ENCODE peak calls at places on chromosomes 7 and 10, in seven cellular contexts. R is lower lobe of right lung; I is Peyer's patch; T is MM.1S; J is A549; U is CD8-positive, alpha-beta T cell; N is pancreas. H is an unnamed sample.

GRCh38 chr10:76786673-76787072 is 850.9 kb downstream of the KCNMA1 start:
- DNase-seq in R (no peak), I (no peak), T (no peak), J (no peak), U (no peak), N (no peak), H (no peak)

GRCh38 chr7:156949541-156950380 is at the start of gene NOM1:
- DNase-seq in R (peak), I (peak), T (peak), J (peak), U (peak), N (peak), H (peak)

GRCh38 chr10:131766096-131766495 is 134.7 kb upstream of the PPP2R2D start:
- DNase-seq in R (no peak), I (peak), T (no peak), J (no peak), U (no peak), N (no peak), H (peak)

GRCh38 chr10:133445751-133446708 is 7.7 kb upstream of the SCART1 start:
- DNase-seq in R (no peak), I (no peak), T (no peak), J (no peak), U (no peak), N (no peak), H (no peak)

GRCh38 chr7:26653430-26653911 is 210.9 kb downstream of the SKAP2 start:
- DNase-seq in R (no peak), I (peak), T (no peak), J (no peak), U (no peak), N (peak), H (no peak)

GRCh38 chr10:118853916-118854315 is 99.1 kb upstream of the CACUL1 start:
- DNase-seq in R (no peak), I (no peak), T (no peak), J (no peak), U (no peak), N (no peak), H (no peak)

GRCh38 chr7:24073651-24074420 is 210.2 kb upstream of the NPY start:
- DNase-seq in R (no peak), I (no peak), T (no peak), J (no peak), U (no peak), N (no peak), H (no peak)

GRCh38 chr10:68576118-68576517 is 16.0 kb downstream of the TET1 start:
- DNase-seq in R (no peak), I (no peak), T (no peak), J (no peak), U (no peak), N (no peak), H (no peak)

GRCh38 chr7:91771394-91771793 is 109.1 kb downstream of the MTERF1 start:
- DNase-seq in R (no peak), I (no peak), T (no peak), J (no peak), U (no peak), N (no peak), H (no peak)

GRCh38 chr7:15245801-15246200 is 316.0 kb downstream of the AGMO start:
- DNase-seq in R (no peak), I (no peak), T (no peak), J (no peak), U (no peak), N (no peak), H (no peak)

GRCh38 chr10:24908793-24909423 is 43.5 kb downstream of the PRTFDC1 start:
- DNase-seq in R (no peak), I (no peak), T (no peak), J (peak), U (no peak), N (no peak), H (no peak)

GRCh38 chr7:3218561-3219225 is 82.4 kb upstream of the SDK1 start:
- DNase-seq in R (no peak), I (no peak), T (no peak), J (no peak), U (no peak), N (no peak), H (no peak)

GRCh38 chr10:73601486-73601921 is 10.4 kb upstream of the USP54 start:
- DNase-seq in R (no peak), I (peak), T (no peak), J (no peak), U (no peak), N (peak), H (no peak)

GRCh38 chr7:102287465-102288146 is 938 bp downstream of the SH2B2 start:
- DNase-seq in R (peak), I (peak), T (peak), J (no peak), U (peak), N (peak), H (peak)

GRCh38 chr7:139828880-139829653 is at the start of gene TBXAS1:
- DNase-seq in R (peak), I (no peak), T (no peak), J (peak), U (no peak), N (no peak), H (peak)

GRCh38 chr10:14327535-14327934 is 3.2 kb downstream of the FRMD4A start:
- DNase-seq in R (no peak), I (no peak), T (no peak), J (no peak), U (no peak), N (no peak), H (no peak)

GRCh38 chr10:63384675-63385074 is 81.1 kb downstream of the JMJD1C start:
- DNase-seq in R (no peak), I (no peak), T (no peak), J (no peak), U (no peak), N (no peak), H (no peak)

GRCh38 chr10:33032354-33033254 is 74.6 kb upstream of the ITGB1 start:
- DNase-seq in R (no peak), I (no peak), T (no peak), J (peak), U (no peak), N (no peak), H (no peak)

DNA sequence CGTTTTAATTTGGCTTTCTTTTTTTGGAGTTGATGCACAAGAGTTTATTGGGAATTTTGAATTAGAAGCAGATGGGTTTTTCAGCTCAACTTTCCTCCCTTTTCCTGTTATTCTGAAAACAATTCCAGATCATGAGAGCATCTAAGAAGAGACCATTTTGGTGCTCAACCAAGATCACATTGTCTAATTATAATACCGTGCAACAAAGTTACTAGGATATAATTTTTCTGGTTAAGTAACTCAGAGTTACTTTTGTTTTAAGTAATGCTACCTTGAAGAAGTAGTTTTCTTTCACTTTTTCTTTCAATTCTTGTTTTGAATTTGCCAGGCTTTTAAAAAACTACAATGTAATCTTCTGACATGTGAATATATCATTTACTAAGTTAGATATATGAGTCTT is 396.7 kb upstream of the KLF6 start:
- DNase-seq in R (no peak), I (no peak), T (no peak), J (no peak), U (no peak), N (no peak), H (no peak)
- H3K4me3 ChIP-seq in R (no peak), I (no peak), T (no peak), J (no peak), U (no peak), N (no peak), H (no peak)

DNA sequence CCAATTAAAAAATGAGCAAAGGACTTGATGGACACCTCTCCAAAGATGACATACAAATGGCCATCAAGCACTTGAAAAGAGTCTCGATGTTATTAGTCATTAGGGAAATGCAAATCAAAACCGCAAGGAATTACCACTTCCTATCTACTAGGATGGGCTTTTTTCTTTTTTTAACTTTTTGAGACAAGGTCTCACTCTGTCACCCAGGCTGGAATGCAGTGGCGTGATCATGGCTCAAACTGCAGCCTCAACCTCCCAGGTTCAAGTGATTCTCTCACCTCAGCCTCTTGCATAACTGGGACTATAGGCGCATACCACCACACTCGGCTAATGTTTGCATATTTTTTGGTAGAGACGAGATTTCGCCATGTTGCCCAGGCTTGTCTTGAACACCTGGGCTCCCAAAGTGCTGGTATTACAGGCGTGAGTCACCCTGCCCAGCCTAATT is 13.6 kb downstream of the NKX1-2 start:
- DNase-seq in R (no peak), I (no peak), T (peak), J (no peak), U (no peak), N (no peak), H (no peak)
- H3K4me3 ChIP-seq in R (no peak), I (no peak), T (no peak), J (no peak), U (no peak), N (no peak), H (no peak)

GRCh38 chr7:133252506-133252857 is 396 bp upstream of the EXOC4 start:
- DNase-seq in R (no peak), I (no peak), T (no peak), J (no peak), U (no peak), N (no peak), H (no peak)
- H3K4me3 ChIP-seq in R (no peak), I (peak), T (peak), J (no peak), U (peak), N (no peak), H (peak)

DNA sequence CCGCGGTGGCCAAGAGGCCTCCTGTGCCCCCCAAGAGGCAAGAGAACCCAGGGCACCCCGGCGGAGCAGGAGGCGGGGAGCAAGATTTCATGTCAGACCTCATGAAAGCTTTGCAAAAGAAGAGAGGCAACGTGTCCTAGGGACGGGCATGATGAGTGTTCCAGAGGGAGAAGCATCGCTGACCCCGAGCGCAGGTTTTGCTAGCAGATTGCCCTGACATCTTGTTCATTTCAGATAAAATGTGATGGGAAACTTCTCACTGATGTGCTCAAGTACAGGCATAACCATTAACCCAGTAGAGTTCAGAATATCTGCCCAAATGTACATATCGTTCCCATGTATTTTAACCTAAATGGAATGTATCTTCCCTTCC is 129.2 kb downstream of the APBB1IP start:
- DNase-seq in R (no peak), I (no peak), T (no peak), J (no peak), U (no peak), N (no peak), H (no peak)
- H3K4me3 ChIP-seq in R (no peak), I (peak), T (no peak), J (no peak), U (no peak), N (no peak), H (no peak)

GRCh38 chr10:541041-541440 is 148.4 kb downstream of the DIP2C start:
- DNase-seq in R (no peak), I (no peak), T (no peak), J (no peak), U (no peak), N (no peak), H (peak)
- H3K4me3 ChIP-seq in R (no peak), I (no peak), T (no peak), J (no peak), U (no peak), N (no peak), H (no peak)

GRCh38 chr10:97445357-97445721 is 467 bp downstream of the EXOSC1 start:
- DNase-seq in R (no peak), I (no peak), T (no peak), J (no peak), U (no peak), N (no peak), H (no peak)

GRCh38 chr10:97445722-97446639 is at the start of the genes EXOSC1 and ZDHHC16:
- DNase-seq in R (peak), I (peak), T (peak), J (peak), U (peak), N (peak), H (peak)

GRCh38 chr10:97442277-97442676 is 3.5 kb downstream of the EXOSC1 start:
- DNase-seq in R (no peak), I (no peak), T (no peak), J (no peak), U (no peak), N (no peak), H (no peak)

DNA sequence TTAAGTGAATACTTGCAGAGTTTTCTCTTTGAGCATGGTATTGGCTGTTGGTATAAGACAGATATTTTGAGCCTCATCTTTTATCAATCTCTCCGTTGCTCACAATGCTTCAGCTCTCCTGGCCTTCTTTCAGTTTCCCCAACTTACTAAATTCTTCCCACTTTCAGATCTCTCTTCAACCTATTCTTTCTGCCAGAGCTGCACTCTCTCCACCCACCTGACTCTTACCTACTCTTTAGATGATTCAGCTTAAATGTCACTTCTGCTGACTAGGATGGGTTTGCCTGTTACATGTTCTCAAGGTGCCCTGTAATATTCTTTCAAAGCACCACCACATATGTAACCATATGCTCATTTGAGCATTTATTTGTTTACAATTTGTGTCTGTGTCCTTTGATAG is 1.6 kb downstream of the EXOSC1 start:
- DNase-seq in R (no peak), I (no peak), T (peak), J (no peak), U (no peak), N (no peak), H (no peak)
- H3K4me3 ChIP-seq in R (no peak), I (no peak), T (peak), J (no peak), U (no peak), N (no peak), H (peak)

H was measured in spleen.